ENCODE peak calls at places on chromosomes 5 and 9, in seven cellular contexts. N is naive thymus-derived CD4-positive, alpha-beta T cell; L is cardiac muscle cell; S is sigmoid colon; C is PC-3; M is mesenchymal stem cell; I is astrocyte. G is an unnamed sample.
A peak's percentile ranks its signal among the peaks of the same experiment; 100 is the strongest.

GRCh38 chr9:125377584-125378250 is 116.1 kb downstream of the GAPVD1 start:
- DNase-seq in N (no peak), L (no peak), S (no peak), C (no peak), M (no peak), I (no peak), G (no peak)

GRCh38 chr9:8734760-8735159 is 935.2 kb upstream of the DMAC1 start:
- DNase-seq in N (no peak), L (no peak), S (no peak), C (no peak), M (no peak), I (peak; percentile 74), G (no peak)

GRCh38 chr5:9411142-9411541 is 134.7 kb downstream of the SEMA5A start:
- DNase-seq in N (no peak), L (peak; percentile 0), S (no peak), C (no peak), M (no peak), I (no peak), G (peak; percentile 63)

GRCh38 chr5:61330341-61330878 is 1.6 kb upstream of the ZSWIM6 start:
- DNase-seq in N (no peak), L (no peak), S (peak; percentile 75), C (peak; percentile 50), M (peak; percentile 74), I (peak; percentile 71), G (peak; percentile 68)

GRCh38 chr9:76904661-76905457 is 1.1 kb downstream of the PRUNE2 start:
- DNase-seq in N (no peak), L (no peak), S (no peak), C (no peak), M (peak; percentile 2), I (no peak), G (peak; percentile 9)

GRCh38 chr5:1413611-1414241 is 31.5 kb downstream of the SLC6A3 start:
- DNase-seq in N (no peak), L (no peak), S (peak; percentile 57), C (no peak), M (no peak), I (no peak), G (no peak)

GRCh38 chr5:51468196-51468595 is 84.9 kb downstream of the ISL1 start:
- DNase-seq in N (no peak), L (peak; percentile 19), S (no peak), C (peak; percentile 6), M (peak; percentile 65), I (no peak), G (no peak)

GRCh38 chr5:62083247-62083646 is 222.8 kb upstream of the KIF2A start:
- DNase-seq in N (no peak), L (no peak), S (no peak), C (no peak), M (no peak), I (peak; percentile 4), G (no peak)

GRCh38 chr9:32455738-32456137 is 70.3 kb downstream of the RIGI start:
- DNase-seq in N (no peak), L (no peak), S (peak; percentile 76), C (no peak), M (no peak), I (no peak), G (no peak)

GRCh38 chr5:43635374-43635773 is 32.4 kb downstream of the NNT start:
- DNase-seq in N (no peak), L (no peak), S (no peak), C (no peak), M (peak; percentile 18), I (peak; percentile 30), G (no peak)

GRCh38 chr9:129185991-129186390 is 7.9 kb upstream of the IER5L start:
- DNase-seq in N (no peak), L (no peak), S (no peak), C (peak; percentile 43), M (peak; percentile 33), I (no peak), G (no peak)

GRCh38 chr9:119268985-119269384 is 100.2 kb downstream of the BRINP1 start:
- DNase-seq in N (no peak), L (no peak), S (no peak), C (no peak), M (no peak), I (peak; percentile 81), G (no peak)

GRCh38 chr5:1876708-1877433 is 5.9 kb downstream of the IRX4 start:
- DNase-seq in N (no peak), L (peak; percentile 63), S (no peak), C (no peak), M (no peak), I (no peak), G (no peak)

GRCh38 chr9:126304946-126305370 is 21.7 kb upstream of the MVB12B start:
- DNase-seq in N (no peak), L (peak; percentile 48), S (no peak), C (no peak), M (no peak), I (no peak), G (no peak)

GRCh38 chr5:74579215-74579614 is 61.3 kb downstream of the ENC1 start:
- DNase-seq in N (peak; percentile 59), L (no peak), S (no peak), C (no peak), M (no peak), I (peak; percentile 96), G (no peak)

GRCh38 chr5:151153300-151153699 is 4.3 kb downstream of the ANXA6 start:
- DNase-seq in N (no peak), L (no peak), S (no peak), C (no peak), M (no peak), I (no peak), G (no peak)

GRCh38 chr5:150444770-150445169 is 4.8 kb downstream of the RPS14 start:
- DNase-seq in N (no peak), L (no peak), S (no peak), C (no peak), M (no peak), I (no peak), G (no peak)

GRCh38 chr5:149792963-149793362 is 62.9 kb downstream of the PPARGC1B start:
- DNase-seq in N (no peak), L (no peak), S (no peak), C (no peak), M (no peak), I (no peak), G (no peak)

GRCh38 chr9:136352682-136353081 is 10.9 kb downstream of the DNLZ start:
- DNase-seq in N (no peak), L (no peak), S (no peak), C (no peak), M (no peak), I (no peak), G (no peak)

GRCh38 chr5:58722160-58722559 is 139.3 kb downstream of the RAB3C start:
- DNase-seq in N (no peak), L (no peak), S (no peak), C (no peak), M (no peak), I (no peak), G (no peak)
- H3K4me1 ChIP-seq in N (no peaks in the 10 kb centered on the region), L (no peaks in the 10 kb centered on the region), S (no peaks in the 10 kb centered on the region), C (no peaks in the 10 kb centered on the region), M (no peaks in the 10 kb centered on the region), I (no peaks in the 10 kb centered on the region), G (no peaks in the 10 kb centered on the region)

GRCh38 chr9:95764490-95764889 is 111.0 kb upstream of the ERCC6L2 start:
- DNase-seq in N (no peak), L (no peak), S (no peak), C (no peak), M (no peak), I (no peak), G (no peak)
- H3K4me3 ChIP-seq in N (no peak overlapping the region), L (no peak overlapping the region), S (peak overlapping the region; percentile 31), C (no peak overlapping the region), M (no peak overlapping the region), I (no peak overlapping the region), G (no peak overlapping the region)

GRCh38 chr5:56054651-56055050 is 59.9 kb upstream of the IL6ST start:
- DNase-seq in N (peak; percentile 10), L (no peak), S (no peak), C (no peak), M (peak; percentile 50), I (no peak), G (no peak)

GRCh38 chr5:56055287-56055686 is 60.5 kb upstream of the IL6ST start:
- DNase-seq in N (peak; percentile 10), L (no peak), S (no peak), C (no peak), M (no peak), I (peak; percentile 29), G (no peak)

GRCh38 chr5:56055859-56056258 is 61.1 kb upstream of the IL6ST start:
- DNase-seq in N (peak; percentile 8), L (no peak), S (no peak), C (no peak), M (no peak), I (no peak), G (peak; percentile 35)

GRCh38 chr5:56059854-56060253 is 65.1 kb upstream of the IL6ST start:
- DNase-seq in N (no peak), L (no peak), S (no peak), C (no peak), M (no peak), I (no peak), G (no peak)

GRCh38 chr5:56056875-56057274 is 62.1 kb upstream of the IL6ST start:
- DNase-seq in N (no peak), L (no peak), S (no peak), C (no peak), M (no peak), I (no peak), G (no peak)
- H3K4me1 ChIP-seq in N (peaks cover 8% of the 10 kb centered on the region), L (no peaks in the 10 kb centered on the region), S (peaks cover 14% of the 10 kb centered on the region), C (peaks cover 15% of the 10 kb centered on the region), M (peaks cover 10% of the 10 kb centered on the region), I (peaks cover 13% of the 10 kb centered on the region), G (peaks cover 1% of the 10 kb centered on the region)

DNA sequence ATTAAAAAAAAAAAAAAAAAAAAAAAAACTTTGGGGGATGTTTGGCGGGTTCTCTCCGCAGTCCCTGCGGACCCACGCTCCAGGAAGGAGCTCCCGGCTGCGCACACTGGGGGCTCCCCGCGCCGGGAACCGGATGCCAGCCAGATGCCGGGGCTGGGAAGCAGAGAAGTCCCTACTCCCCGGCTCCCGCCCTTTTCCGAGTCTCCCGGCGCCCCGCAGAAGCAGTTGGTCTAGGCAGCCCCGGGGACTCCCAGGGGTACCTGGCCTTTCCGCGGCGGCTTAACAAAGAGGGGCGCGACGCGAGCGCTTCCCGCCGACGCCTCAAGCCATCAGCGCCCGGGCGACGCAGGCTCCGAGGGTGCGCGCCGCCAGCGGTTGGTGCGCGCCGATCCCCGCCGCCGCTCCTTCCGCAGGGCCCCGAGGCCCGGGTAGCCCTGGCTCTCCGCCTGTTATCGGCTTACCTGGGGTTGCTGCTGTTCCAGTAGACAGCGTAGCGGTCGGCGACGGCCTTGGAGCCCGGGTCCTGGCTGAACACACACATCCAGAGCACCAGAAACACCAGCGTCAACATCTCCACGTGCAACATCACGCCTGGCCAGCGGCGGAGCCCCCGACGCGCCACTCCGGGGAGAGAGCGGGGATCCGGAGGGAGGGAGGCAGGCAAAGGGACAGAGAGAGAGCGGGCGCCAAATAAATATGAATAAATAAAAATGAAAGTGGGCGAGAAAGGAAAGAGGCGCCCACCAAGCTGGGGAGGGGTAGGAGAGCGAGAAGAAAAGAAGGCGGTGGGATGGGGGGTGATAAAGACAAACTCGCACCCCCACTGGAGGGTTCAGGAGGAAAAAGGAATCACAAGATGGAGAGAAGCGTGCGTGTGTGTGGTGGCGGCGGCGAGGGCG is 460 bp downstream of the EFNA5 start:
- DNase-seq in N (peak; percentile 24), L (peak; percentile 66), S (peak; percentile 71), C (peak; percentile 43), M (peak; percentile 58), I (peak; percentile 26), G (peak; percentile 9)
- H3K4me3 ChIP-seq in N (peak overlapping the region; percentile 21), L (peak overlapping the region; percentile 73), S (peak overlapping the region; percentile 63), C (peak overlapping the region; percentile 83), M (peak overlapping the region; percentile 96), I (peak overlapping the region; percentile 77), G (peak overlapping the region; percentile 42)

GRCh38 chr5:112116372-112116771 is 302.7 kb downstream of the EPB41L4A start:
- DNase-seq in N (no peak), L (no peak), S (no peak), C (no peak), M (no peak), I (peak; percentile 11), G (no peak)
- H3K4me1 ChIP-seq in N (no peaks in the 10 kb centered on the region), L (no peaks in the 10 kb centered on the region), S (no peaks in the 10 kb centered on the region), C (no peaks in the 10 kb centered on the region), M (no peaks in the 10 kb centered on the region), I (no peaks in the 10 kb centered on the region), G (no peaks in the 10 kb centered on the region)

G was measured in small intestine.